ENCODE peak calls at places on chromosomes 5 and 9, in nine cellular contexts. S, A, N, M, U, G, K, B and J are unnamed samples.

GRCh38 chr5:76547242-76547890 is 75.8 kb downstream of the F2RL2 start:
- DNase-seq in S (no peak), A (no peak), N (no peak), M (no peak), U (no peak), G (peak), K (no peak), B (no peak), J (no peak)

GRCh38 chr5:107361945-107362344 is 308.8 kb downstream of the EFNA5 start:
- DNase-seq in S (no peak), A (no peak), N (no peak), M (no peak), U (no peak), G (no peak), K (peak), B (no peak), J (no peak)

GRCh38 chr5:10266839-10267238 is 16.8 kb downstream of the CCT5 start:
- DNase-seq in S (no peak), A (no peak), N (no peak), M (no peak), U (no peak), G (no peak), K (no peak), B (no peak), J (no peak)

GRCh38 chr5:145347026-145347616 is 488.0 kb downstream of the PRELID2 start:
- DNase-seq in S (no peak), A (peak), N (peak), M (peak), U (peak), G (peak), K (peak), B (peak), J (no peak)

GRCh38 chr5:174300118-174300940 is 254.8 kb downstream of the NSG2 start:
- DNase-seq in S (no peak), A (no peak), N (no peak), M (no peak), U (no peak), G (no peak), K (no peak), B (no peak), J (no peak)

GRCh38 chr5:74514888-74515551 is 125.5 kb downstream of the ENC1 start:
- DNase-seq in S (no peak), A (no peak), N (no peak), M (no peak), U (no peak), G (peak), K (no peak), B (no peak), J (no peak)

GRCh38 chr5:147490989-147491388 is 18.9 kb downstream of the DPYSL3 start:
- DNase-seq in S (no peak), A (no peak), N (no peak), M (no peak), U (no peak), G (no peak), K (no peak), B (peak), J (no peak)

GRCh38 chr9:86126998-86127972 is 27.9 kb upstream of the GOLM1 start:
- DNase-seq in S (peak), A (peak), N (peak), M (peak), U (peak), G (peak), K (peak), B (peak), J (peak)